ENCODE peak calls at places on chromosome 3, in nine cellular contexts. L, Z, H, R, Y, E, I, Q and M are unnamed samples. For H3K4me1, the result is how much of the 10 kb centered on the place peaks cover.

GRCh38 chr3:46931631-46932441 is 44.7 kb downstream of the CCDC12 start:
- DNase-seq in Y (peak), E (peak), Q (peak), Z (peak), H (no peak), I (peak), R (peak), L (peak), M (no peak)

GRCh38 chr3:53049987-53050386 is 4.1 kb upstream of the SFMBT1 start:
- DNase-seq in Y (no peak), Q (no peak), I (no peak), R (no peak), L (no peak), E (no peak), Z (no peak), H (no peak), M (no peak)

GRCh38 chr3:182516597-182517336 is 276.5 kb upstream of the ATP11B start:
- DNase-seq in R (no peak), E (no peak), Q (no peak), Y (no peak), I (no peak), H (peak), L (no peak), Z (no peak), M (no peak)

GRCh38 chr3:186732169-186732766 is 15.1 kb downstream of the KNG1 start:
- DNase-seq in H (no peak), R (no peak), I (no peak), E (no peak), L (no peak), Q (no peak), Y (no peak), Z (no peak), M (no peak)

GRCh38 chr3:141122455-141123030 is 71.4 kb downstream of the SPSB4 start:
- DNase-seq in I (no peak), H (no peak), L (no peak), Y (no peak), R (no peak), Z (no peak), E (no peak), Q (no peak), M (peak)

GRCh38 chr3:39277893-39278615 is 1.8 kb downstream of the CX3CR1 start:
- DNase-seq in E (no peak), R (no peak), I (no peak), L (no peak), Q (no peak), Z (no peak), Y (no peak), H (no peak), M (no peak)

GRCh38 chr3:23859012-23859743 is 53.4 kb downstream of the UBE2E1 start:
- DNase-seq in Q (no peak), Y (no peak), I (peak), L (peak), H (no peak), E (no peak), R (no peak), Z (no peak), M (no peak)

GRCh38 chr3:174756200-174756829 is 102.8 kb upstream of the NAALADL2 start:
- DNase-seq in H (no peak), Z (no peak), E (no peak), R (no peak), Q (no peak), I (no peak), L (no peak), Y (no peak), M (no peak)

GRCh38 chr3:133455960-133456359 is 56.1 kb downstream of the BFSP2 start:
- DNase-seq in R (no peak), Z (no peak), Y (no peak), Q (no peak), I (no peak), L (no peak), H (no peak), E (no peak), M (no peak)

GRCh38 chr3:175198991-175199390 is 339.9 kb downstream of the NAALADL2 start:
- DNase-seq in I (no peak), E (no peak), Q (no peak), Z (no peak), Y (no peak), H (no peak), L (no peak), R (no peak), M (no peak)

GRCh38 chr3:187958432-187959003 is 195.4 kb upstream of the LPP start:
- DNase-seq in Y (no peak), E (no peak), R (no peak), I (no peak), Q (no peak), H (peak), Z (no peak), L (no peak), M (no peak)

GRCh38 chr3:187963003-187963676 is 190.8 kb upstream of the LPP start:
- DNase-seq in R (no peak), I (no peak), E (no peak), Z (no peak), L (no peak), H (peak), Q (no peak), Y (no peak), M (no peak)

GRCh38 chr3:187963677-187964385 is 190.1 kb upstream of the LPP start:
- DNase-seq in R (no peak), I (no peak), Z (no peak), H (peak), L (no peak), Q (no peak), Y (no peak), E (no peak), M (peak)

GRCh38 chr3:187961366-187961765 is 192.6 kb upstream of the LPP start:
- DNase-seq in L (no peak), Z (no peak), I (no peak), Q (no peak), H (no peak), R (no peak), E (no peak), Y (no peak), M (no peak)

DNA sequence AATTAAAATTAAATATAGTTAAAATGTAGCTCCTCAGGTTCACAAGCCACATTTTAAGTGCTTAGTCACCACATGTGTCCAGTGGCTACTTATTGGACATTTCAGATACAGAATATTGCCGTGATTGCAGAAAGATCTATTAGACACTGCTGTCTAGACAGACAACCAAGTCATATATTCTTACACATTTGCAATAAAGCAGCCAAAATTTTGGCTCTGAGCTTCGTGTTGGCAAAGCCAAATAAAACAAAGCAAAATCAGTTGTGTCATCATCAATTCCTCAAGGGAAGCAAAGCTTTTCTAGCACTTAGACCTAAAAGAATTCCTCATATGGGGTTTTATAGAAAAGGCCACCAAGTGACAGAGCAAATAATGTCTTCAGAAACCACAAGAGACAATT is 193.1 kb upstream of the LPP start:
- DNase-seq in H (no peak), E (no peak), Q (no peak), I (no peak), R (no peak), Y (no peak), L (peak), Z (no peak), M (peak)
- H3K4me1 ChIP-seq in H (half or more), E (under half), Q (under half), I (under half), R (under half), Y (half or more), L (under half), Z (under half), M (under half)

GRCh38 chr3:162932503-162932902 is 1435.9 kb downstream of the OTOL1 start:
- DNase-seq in L (no peak), E (no peak), R (no peak), Z (no peak), Q (no peak), H (no peak), Y (no peak), I (no peak), M (no peak)
- H3K27ac ChIP-seq in L (no peak), E (no peak), R (no peak), Z (no peak), Q (no peak), H (no peak), Y (no peak), I (no peak), M (no peak)

GRCh38 chr3:61685755-61686154 is 124.4 kb downstream of the PTPRG start:
- DNase-seq in Z (no peak), Q (no peak), I (no peak), H (no peak), L (no peak), Y (no peak), E (no peak), R (no peak), M (no peak)
- H3K4me1 ChIP-seq in Z (under half), Q (under half), I (under half), H (under half), L (under half), Y (half or more), E (under half), R (under half), M (under half)

DNA sequence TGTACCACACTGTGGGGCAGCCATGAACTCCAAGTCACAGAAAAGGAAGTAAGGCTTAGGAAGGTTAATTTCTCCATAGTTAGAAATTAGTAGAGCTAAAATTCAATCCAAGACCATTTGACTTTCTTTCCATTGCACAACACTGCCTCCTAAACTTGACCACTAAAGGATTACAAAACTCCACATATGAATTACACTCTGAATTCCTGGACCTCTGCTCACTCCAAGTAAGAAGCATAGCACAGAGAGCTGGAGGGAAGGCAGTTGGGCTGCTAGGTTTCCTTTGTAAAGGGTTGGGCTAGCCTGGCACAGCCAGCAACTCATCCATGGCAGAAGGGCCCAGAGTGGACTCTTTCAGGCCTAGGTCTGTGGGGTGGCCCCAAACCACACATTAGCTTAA is 134.4 kb downstream of the MYLK start:
- DNase-seq in R (no peak), Z (no peak), H (no peak), I (no peak), E (no peak), Y (no peak), Q (no peak), L (peak), M (peak)
- H3K27ac ChIP-seq in R (peak), Z (peak), H (no peak), I (no peak), E (no peak), Y (no peak), Q (no peak), L (peak), M (no peak)